ENCODE peak calls at places on chromosomes 12 and 14, in eight cellular contexts. F, K, S, W, X, I, J and G are unnamed samples.

GRCh38 chr14:23409475-23409874 is 1.4 kb upstream of the MYH6 start:
- DNase-seq in S (no peak), X (no peak), K (no peak), F (no peak), J (no peak), W (no peak), I (no peak), G (peak)

GRCh38 chr12:5916785-5917290 is 28.2 kb downstream of the ANO2 start:
- DNase-seq in J (no peak), K (no peak), I (no peak), X (no peak), F (no peak), W (no peak), S (no peak), G (no peak)

GRCh38 chr14:54929556-54929955 is 26.9 kb upstream of the GCH1 start:
- DNase-seq in F (no peak), I (no peak), W (no peak), K (no peak), S (no peak), J (no peak), X (no peak), G (no peak)

GRCh38 chr14:102754370-102755262 is 22.6 kb upstream of the TRAF3 start:
- DNase-seq in J (no peak), X (no peak), I (no peak), W (no peak), K (no peak), F (no peak), S (no peak), G (no peak)

GRCh38 chr12:117514016-117514415 is 152.6 kb upstream of the NOS1 start:
- DNase-seq in X (no peak), K (no peak), I (no peak), W (no peak), F (peak), J (no peak), S (no peak), G (no peak)

GRCh38 chr14:51473808-51474207 is 177.9 kb upstream of the FRMD6 start:
- DNase-seq in J (no peak), K (no peak), F (no peak), X (no peak), W (no peak), I (no peak), S (no peak), G (no peak)

GRCh38 chr14:22549981-22550670 is 38.9 kb downstream of the DAD1 start:
- DNase-seq in K (peak), X (no peak), J (no peak), S (no peak), F (peak), I (no peak), W (peak), G (no peak)

GRCh38 chr14:63470877-63471565 is 72.2 kb downstream of the PPP2R5E start:
- DNase-seq in W (peak), F (no peak), S (no peak), J (no peak), I (no peak), X (no peak), K (no peak), G (no peak)

GRCh38 chr12:72432037-72432604 is 160.0 kb downstream of the TRHDE start:
- DNase-seq in J (no peak), I (no peak), W (no peak), F (no peak), S (no peak), X (no peak), K (no peak), G (no peak)

GRCh38 chr12:68686595-68687521 is at the start of gene NUP107:
- DNase-seq in S (peak), I (peak), F (peak), J (peak), W (peak), X (peak), K (peak), G (peak)

GRCh38 chr12:42981379-42981778 is 391.8 kb upstream of the PRICKLE1 start:
- DNase-seq in K (no peak), S (no peak), J (no peak), W (no peak), F (no peak), X (no peak), I (no peak), G (no peak)

GRCh38 chr12:111605931-111606625 is 7.0 kb upstream of the ATXN2 start:
- DNase-seq in I (no peak), K (no peak), F (no peak), W (no peak), X (no peak), S (no peak), J (no peak), G (no peak)

GRCh38 chr14:76761849-76762616 is 765 bp downstream of the VASH1 start:
- DNase-seq in X (no peak), J (peak), F (peak), I (no peak), W (no peak), K (no peak), S (no peak), G (no peak)

GRCh38 chr12:121214171-121214777 is 4.3 kb downstream of the P2RX4 start:
- DNase-seq in S (no peak), F (no peak), X (no peak), I (no peak), J (no peak), K (no peak), W (peak), G (no peak)

GRCh38 chr12:118689793-118690192 is 291.5 kb upstream of the SRRM4 start:
- DNase-seq in K (no peak), S (no peak), X (no peak), F (peak), W (no peak), I (no peak), J (no peak), G (no peak)

GRCh38 chr14:69637503-69638030 is 26.2 kb downstream of the SUSD6 start:
- DNase-seq in X (no peak), W (no peak), I (peak), K (no peak), F (no peak), J (no peak), S (no peak), G (no peak)

GRCh38 chr12:59164991-59165718 is 244.9 kb upstream of the LRIG3 start:
- DNase-seq in S (peak), I (no peak), J (no peak), F (peak), X (peak), K (no peak), W (peak), G (no peak)

GRCh38 chr12:40692617-40693502 is 621 bp downstream of the CNTN1 start:
- DNase-seq in S (no peak), J (peak), F (peak), I (peak), W (no peak), X (no peak), K (no peak), G (peak)

GRCh38 chr14:23704890-23705289 is 68.7 kb downstream of the DHRS2 start:
- DNase-seq in S (no peak), K (no peak), F (peak), W (no peak), X (no peak), I (no peak), J (no peak), G (no peak)

GRCh38 chr14:20690848-20691640 is 2.5 kb downstream of the ANG start:
- DNase-seq in S (peak), X (peak), J (no peak), I (no peak), F (peak), W (peak), K (no peak), G (no peak)

GRCh38 chr12:67477682-67478265 is 170.8 kb upstream of the DYRK2 start:
- DNase-seq in J (no peak), S (no peak), F (peak), K (no peak), I (no peak), X (no peak), W (no peak), G (no peak)

GRCh38 chr12:4273651-4274395 is at the start of gene CCND2:
- DNase-seq in W (peak), K (peak), J (peak), S (peak), F (no peak), I (peak), X (no peak), G (peak)

GRCh38 chr14:103401223-103402214 is 16.3 kb downstream of the MARK3 start:
- DNase-seq in S (no peak), K (no peak), I (no peak), X (no peak), J (no peak), W (peak), F (no peak), G (no peak)

GRCh38 chr12:71840226-71840847 is 778 bp downstream of the TBC1D15 start:
- DNase-seq in S (no peak), J (no peak), I (no peak), F (no peak), W (peak), X (peak), K (no peak), G (no peak)

GRCh38 chr12:22971771-22972191 is 346.8 kb downstream of the ETNK1 start:
- DNase-seq in S (no peak), W (peak), J (no peak), F (no peak), I (no peak), K (no peak), X (no peak), G (no peak)

GRCh38 chr12:91565246-91565645 is 382.6 kb upstream of the DCN start:
- DNase-seq in S (no peak), W (peak), K (no peak), F (no peak), J (no peak), X (no peak), I (no peak), G (no peak)

GRCh38 chr12:12812163-12812562 is 983 bp upstream of the DDX47 start:
- DNase-seq in X (no peak), K (no peak), F (no peak), W (no peak), S (no peak), I (no peak), J (no peak), G (no peak)